ENCODE peak calls at places on chromosomes 6 and 20, in seven cellular contexts. T is foreskin fibroblast, A is endothelial cell of umbilical vein, E is suprapubic skin, W is PC-9, S is astrocyte, N is mammary epithelial cell. G is an unnamed sample.

GRCh38 chr6:29965873-29966601 is 23.7 kb downstream of the HLA-A start:
- DNase-seq in N (peak; percentile 67), E (peak; percentile 84), W (peak; percentile 77), A (peak; percentile 75), S (peak; percentile 15), T (peak; percentile 59), G (peak; percentile 51)

GRCh38 chr6:69827491-69827890 is 30.7 kb upstream of the LMBRD1 start:
- DNase-seq in A (no peak), W (no peak), S (peak; percentile 71), N (peak; percentile 3), T (peak; percentile 72), E (no peak), G (peak; percentile 81)

GRCh38 chr20:3396492-3396891 is 11.0 kb downstream of the DNAAF9 start:
- DNase-seq in N (no peak), T (no peak), W (no peak), E (no peak), S (no peak), A (no peak), G (no peak)

GRCh38 chr6:131216277-131216676 is 81.0 kb downstream of the AKAP7 start:
- DNase-seq in S (peak; percentile 1), A (peak; percentile 78), N (no peak), E (no peak), W (no peak), T (no peak), G (peak; percentile 7)

GRCh38 chr6:13673825-13674444 is 37.7 kb downstream of the RANBP9 start:
- DNase-seq in E (no peak), S (no peak), A (no peak), W (no peak), T (no peak), N (no peak), G (no peak)

GRCh38 chr6:25050356-25050755 is 114.6 kb upstream of the RIPOR2 start:
- DNase-seq in W (peak; percentile 46), S (peak; percentile 90), A (peak; percentile 90), E (no peak), N (peak; percentile 61), T (peak; percentile 85), G (peak; percentile 30)

GRCh38 chr6:3587660-3588059 is 130.8 kb upstream of the SLC22A23 start:
- DNase-seq in E (no peak), A (no peak), W (no peak), N (no peak), T (no peak), S (no peak), G (no peak)

GRCh38 chr6:129717287-129717686 is 7.3 kb upstream of the ARHGAP18 start:
- DNase-seq in N (peak; percentile 21), S (peak; percentile 67), A (no peak), T (peak; percentile 67), W (no peak), E (no peak), G (peak; percentile 54)

GRCh38 chr6:116564921-116565872 is 6.1 kb upstream of the RWDD1 start:
- DNase-seq in S (peak; percentile 33), T (peak; percentile 55), W (no peak), E (peak; percentile 78), N (no peak), A (peak; percentile 17), G (no peak)

GRCh38 chr20:48295445-48295903 is 510.2 kb upstream of the SULF2 start:
- DNase-seq in S (peak; percentile 98), E (no peak), N (peak; percentile 88), W (peak; percentile 99), T (peak; percentile 97), A (peak; percentile 95), G (peak; percentile 98)

GRCh38 chr20:14336667-14337066 is 745 bp downstream of the FLRT3 start:
- DNase-seq in W (no peak), A (no peak), T (peak; percentile 48), E (no peak), S (peak; percentile 3), N (peak; percentile 43), G (peak; percentile 33)

GRCh38 chr20:47607208-47607613 is 105.5 kb downstream of the NCOA3 start:
- DNase-seq in T (peak; percentile 58), S (peak; percentile 57), N (peak; percentile 13), E (no peak), A (peak; percentile 68), W (no peak), G (peak; percentile 69)

GRCh38 chr6:111870751-111871064 is 2.5 kb downstream of the FYN start:
- DNase-seq in E (no peak), N (no peak), W (no peak), T (no peak), A (peak; percentile 45), S (no peak), G (no peak)

GRCh38 chr6:125099211-125100017 is 54.2 kb upstream of the TPD52L1 start:
- DNase-seq in E (no peak), N (peak; percentile 44), S (peak; percentile 57), A (peak; percentile 60), W (peak; percentile 57), T (peak; percentile 82), G (no peak)

GRCh38 chr6:31525932-31526591 is 2.7 kb upstream of the MCCD1 start:
- DNase-seq in N (no peak), A (peak; percentile 80), T (peak; percentile 53), S (peak; percentile 25), W (no peak), E (no peak), G (peak; percentile 45)

GRCh38 chr6:160135922-160136655 is 14.5 kb downstream of the SLC22A1 start:
- DNase-seq in W (no peak), S (no peak), N (no peak), A (no peak), E (no peak), T (no peak), G (no peak)

GRCh38 chr6:2902470-2902762 is 693 bp downstream of the SERPINB9 start:
- DNase-seq in A (no peak), S (no peak), W (no peak), E (no peak), T (peak; percentile 64), N (no peak), G (peak; percentile 33)

GRCh38 chr20:47749367-47749766 is 35.9 kb downstream of the SULF2 start:
- DNase-seq in T (no peak), N (no peak), A (no peak), E (no peak), S (peak; percentile 89), W (no peak), G (peak; percentile 83)

GRCh38 chr20:6026051-6026450 is 27.8 kb downstream of the LRRN4 start:
- DNase-seq in E (no peak), N (peak; percentile 65), T (peak; percentile 47), W (no peak), S (peak; percentile 43), A (no peak), G (no peak)

GRCh38 chr20:32664352-32665159 is 9.2 kb downstream of the C20orf203 start:
- DNase-seq in N (no peak), S (no peak), W (no peak), E (no peak), T (no peak), A (no peak), G (no peak)

GRCh38 chr6:104623052-104623690 is 236.5 kb downstream of the HACE1 start:
- DNase-seq in A (no peak), W (no peak), N (no peak), E (no peak), T (no peak), S (no peak), G (no peak)

GRCh38 chr20:45933231-45934045 is 1.0 kb upstream of the PCIF1 start:
- DNase-seq in E (no peak), A (peak; percentile 67), T (peak; percentile 87), N (peak; percentile 75), S (peak; percentile 62), W (peak; percentile 76), G (peak; percentile 67)

GRCh38 chr20:46350986-46351267 is 42.6 kb upstream of the CDH22 start:
- DNase-seq in E (no peak), T (no peak), N (no peak), A (no peak), S (no peak), W (no peak), G (no peak)

DNA sequence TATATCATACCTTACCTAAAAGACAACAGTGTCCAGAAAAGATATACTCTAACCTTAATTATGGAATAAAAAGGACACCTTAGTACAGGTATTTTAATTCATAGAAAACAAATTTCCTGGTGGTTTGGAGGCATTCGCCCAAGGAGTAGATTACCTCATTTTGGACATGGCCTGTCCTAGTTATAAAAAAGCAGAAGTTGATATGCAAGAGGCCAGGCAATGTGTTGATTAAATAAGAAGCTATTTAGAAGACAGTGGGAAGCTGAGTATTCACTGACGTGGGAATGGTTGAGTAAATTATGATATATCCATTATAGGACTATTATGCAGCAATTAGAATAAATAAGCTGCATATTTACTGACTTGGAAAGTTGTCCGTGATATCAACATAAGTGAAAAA is 314.9 kb downstream of the ALDH8A1 start:
- DNase-seq in T (no peak), N (no peak), E (no peak), A (no peak), S (no peak), W (no peak), G (no peak)
- TF ChIP-seq CTCF in T (no peak), N (no peak), E (no peak), A (no peak), S (no peak), W (no peak), G (no peak)

DNA sequence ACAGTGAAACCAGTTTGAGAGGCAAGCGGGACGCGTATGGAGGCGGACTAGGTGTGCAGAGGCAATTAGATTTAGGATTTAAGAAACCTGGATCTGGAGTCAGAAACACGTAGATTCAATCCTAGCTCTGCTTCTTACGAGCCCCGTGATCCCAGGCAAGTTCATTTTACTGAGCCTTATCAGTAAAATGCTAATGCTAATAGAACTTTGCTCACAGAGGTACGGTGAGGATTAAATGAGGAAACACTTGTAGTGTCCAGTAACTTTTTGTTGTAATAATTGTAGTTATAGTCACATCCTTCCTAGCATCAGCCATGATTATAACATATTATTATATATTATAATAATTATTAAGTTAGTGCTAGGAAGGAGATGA is 21.2 kb downstream of the DEF6 start:
- DNase-seq in N (no peak), A (no peak), T (no peak), W (no peak), E (no peak), S (peak; percentile 3), G (no peak)
- H3K4me3 ChIP-seq in N (no peak overlapping the region), A (peak overlapping the region; percentile 31), T (peak overlapping the region; percentile 47), W (no peak overlapping the region), E (peak overlapping the region; percentile 54), S (peak overlapping the region; percentile 63), G (peak overlapping the region; percentile 71)

GRCh38 chr6:109472132-109472995 is 10.7 kb downstream of the ZBTB24 start:
- DNase-seq in W (no peak), T (no peak), E (no peak), A (no peak), S (no peak), N (no peak), G (no peak)
- TF ChIP-seq CTCF in W (no peak), T (no peak), E (no peak), A (no peak), S (no peak), N (no peak), G (no peak)

GRCh38 chr6:56372621-56373020 is 125.2 kb upstream of the COL21A1 start:
- DNase-seq in E (no peak), W (no peak), S (no peak), T (peak; percentile 34), A (peak; percentile 21), N (peak; percentile 37), G (peak; percentile 74)

GRCh38 chr6:56368484-56368883 is 121.1 kb upstream of the COL21A1 start:
- DNase-seq in W (no peak), N (no peak), E (no peak), S (peak; percentile 59), T (no peak), A (peak; percentile 76), G (no peak)

GRCh38 chr6:56370127-56370540 is 122.8 kb upstream of the COL21A1 start:
- DNase-seq in A (peak; percentile 84), T (peak; percentile 88), N (peak; percentile 84), S (peak; percentile 54), W (peak; percentile 66), E (no peak), G (peak; percentile 80)

GRCh38 chr6:56374841-56375369 is 127.5 kb upstream of the COL21A1 start:
- DNase-seq in S (peak; percentile 61), T (peak; percentile 71), W (no peak), A (no peak), N (peak; percentile 62), E (no peak), G (peak; percentile 90)

GRCh38 chr6:56370591-56371198 is 123.3 kb upstream of the COL21A1 start:
- DNase-seq in T (peak; percentile 89), A (peak; percentile 99), W (peak; percentile 54), E (no peak), N (peak; percentile 92), S (peak; percentile 96), G (peak; percentile 96)
- H3K4me3 ChIP-seq in T (peak overlapping the region; percentile 20), A (no peak overlapping the region), W (no peak overlapping the region), E (no peak overlapping the region), N (peak overlapping the region; percentile 7), S (peak overlapping the region; percentile 17), G (no peak overlapping the region)